ENCODE peak calls at places on chromosome 15, in seven cellular contexts. T, U, H, C, J, A and G are unnamed samples.

GRCh38 chr15:95679847-95680582 is 650.5 kb upstream of the NR2F2 start:
- DNase-seq in U (no peak), T (no peak), J (no peak), A (no peak), H (no peak), C (no peak), G (no peak)

GRCh38 chr15:72992733-72993321 is 59.4 kb upstream of the NEO1 start:
- DNase-seq in C (no peak), A (no peak), J (no peak), T (no peak), U (peak), H (no peak), G (no peak)

GRCh38 chr15:101510212-101511197 is 21.0 kb upstream of the PCSK6 start:
- DNase-seq in C (no peak), H (no peak), U (no peak), T (no peak), A (no peak), J (no peak), G (no peak)

GRCh38 chr15:92818658-92819311 is 81.3 kb upstream of the CHD2 start:
- DNase-seq in U (peak), A (no peak), J (peak), H (no peak), C (no peak), T (peak), G (no peak)

GRCh38 chr15:60612400-60613048 is 133.6 kb upstream of the ICE2 start:
- DNase-seq in U (no peak), A (no peak), H (no peak), C (no peak), T (no peak), J (no peak), G (no peak)

GRCh38 chr15:27864076-27864475 is 235.0 kb downstream of the OCA2 start:
- DNase-seq in T (no peak), J (no peak), C (no peak), H (no peak), A (no peak), U (no peak), G (no peak)

GRCh38 chr15:80906159-80906775 is 83.4 kb downstream of the MESD start:
- DNase-seq in A (no peak), C (no peak), H (no peak), U (no peak), T (no peak), J (no peak), G (no peak)

GRCh38 chr15:58731756-58732535 is 17.6 kb downstream of the ADAM10 start:
- DNase-seq in U (no peak), A (no peak), J (no peak), H (no peak), T (no peak), C (no peak), G (no peak)

GRCh38 chr15:25707656-25708365 is 155.3 kb downstream of the ATP10A start:
- DNase-seq in H (no peak), T (no peak), U (no peak), C (no peak), J (no peak), A (no peak), G (no peak)

GRCh38 chr15:98850991-98851776 is 156.4 kb downstream of the PGPEP1L start:
- DNase-seq in U (peak), T (peak), J (peak), A (no peak), H (peak), C (no peak), G (peak)

GRCh38 chr15:39181901-39182300 is 399.0 kb upstream of the THBS1 start:
- DNase-seq in T (no peak), U (no peak), A (no peak), C (no peak), H (no peak), J (no peak), G (no peak)

GRCh38 chr15:90872481-90873184 is 4.2 kb downstream of the FURIN start:
- DNase-seq in A (no peak), C (no peak), U (no peak), J (no peak), H (no peak), T (no peak), G (no peak)

GRCh38 chr15:39361497-39361896 is 219.4 kb upstream of the THBS1 start:
- DNase-seq in C (no peak), J (no peak), A (no peak), U (no peak), T (no peak), H (no peak), G (no peak)

GRCh38 chr15:97189152-97189551 is 771.4 kb upstream of the ARRDC4 start:
- DNase-seq in J (no peak), C (no peak), H (no peak), A (no peak), T (no peak), U (no peak), G (no peak)

GRCh38 chr15:90154861-90155626 is 46.1 kb upstream of the SEMA4B start:
- DNase-seq in C (no peak), J (peak), U (no peak), T (no peak), A (no peak), H (no peak), G (no peak)

DNA sequence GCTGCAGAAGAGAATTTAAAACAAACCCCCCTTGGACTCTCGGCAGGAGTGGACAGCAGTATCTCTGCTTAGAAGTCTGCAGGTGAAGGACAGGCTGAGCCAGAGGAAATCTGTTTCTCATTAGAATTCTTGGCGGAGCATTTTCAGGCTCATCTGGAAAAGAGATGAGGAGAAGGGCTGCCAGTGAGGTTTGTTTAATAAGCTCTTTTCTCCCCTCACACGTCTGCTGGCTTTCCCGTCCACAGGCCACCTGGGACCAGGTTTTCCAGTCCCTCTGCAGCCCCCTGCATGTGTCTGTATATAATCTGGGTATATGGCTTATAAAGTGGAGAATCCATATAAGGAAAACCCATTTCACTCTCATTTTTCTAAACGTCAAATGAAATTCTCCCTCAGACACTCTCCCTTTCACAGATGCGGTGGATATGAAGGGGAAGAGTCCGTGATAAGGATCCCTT is 155.4 kb upstream of the TPM1 start:
- DNase-seq in T (no peak), C (no peak), A (no peak), H (no peak), U (no peak), J (no peak), G (no peak)
- H3K27ac ChIP-seq in T (no peak), C (no peak), A (no peak), H (peak), U (peak), J (no peak), G (peak)

DNA sequence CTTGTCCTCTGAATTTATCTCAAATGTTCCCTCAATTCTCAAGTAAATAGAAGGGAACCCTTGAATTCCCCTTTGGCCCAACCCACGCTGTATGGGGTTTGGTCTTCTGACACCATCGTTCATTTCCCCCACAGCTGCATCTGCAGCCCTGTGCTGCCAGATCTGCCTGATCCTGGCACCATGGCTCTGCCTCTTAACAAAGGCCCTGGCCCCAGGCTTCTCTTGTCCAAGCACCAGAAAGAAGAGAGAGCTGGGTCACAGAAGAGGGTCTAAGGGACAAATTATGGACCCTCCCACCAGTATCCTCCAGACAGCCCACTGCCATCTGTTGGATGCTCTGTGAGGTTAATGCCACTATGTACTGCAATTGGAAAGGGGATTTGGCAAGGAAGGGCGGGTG is 1.8 kb downstream of the MAP1A start:
- DNase-seq in J (no peak), A (no peak), U (peak), H (no peak), C (no peak), T (no peak), G (no peak)
- H3K27ac ChIP-seq in J (no peak), A (no peak), U (peak), H (no peak), C (no peak), T (no peak), G (peak)

GRCh38 chr15:82571722-82572222 is 31.5 kb upstream of the RPS17 start:
- DNase-seq in C (no peak), H (peak), J (peak), T (no peak), A (no peak), U (peak), G (peak)
- H3K27ac ChIP-seq in C (no peak), H (no peak), J (no peak), T (no peak), A (no peak), U (peak), G (peak)

GRCh38 chr15:41944313-41944940 is 27.9 kb downstream of the EHD4 start:
- DNase-seq in U (no peak), T (no peak), J (no peak), H (peak), A (no peak), C (no peak), G (no peak)

GRCh38 chr15:41945221-41945620 is 27.1 kb downstream of the EHD4 start:
- DNase-seq in U (no peak), C (no peak), T (no peak), A (no peak), J (no peak), H (no peak), G (no peak)

GRCh38 chr15:41941644-41942415 is 30.5 kb downstream of the EHD4 start:
- DNase-seq in C (no peak), H (peak), A (no peak), J (no peak), T (no peak), U (no peak), G (no peak)

GRCh38 chr15:41942886-41943285 is 29.5 kb downstream of the EHD4 start:
- DNase-seq in J (no peak), C (no peak), T (no peak), H (no peak), A (no peak), U (no peak), G (no peak)

DNA sequence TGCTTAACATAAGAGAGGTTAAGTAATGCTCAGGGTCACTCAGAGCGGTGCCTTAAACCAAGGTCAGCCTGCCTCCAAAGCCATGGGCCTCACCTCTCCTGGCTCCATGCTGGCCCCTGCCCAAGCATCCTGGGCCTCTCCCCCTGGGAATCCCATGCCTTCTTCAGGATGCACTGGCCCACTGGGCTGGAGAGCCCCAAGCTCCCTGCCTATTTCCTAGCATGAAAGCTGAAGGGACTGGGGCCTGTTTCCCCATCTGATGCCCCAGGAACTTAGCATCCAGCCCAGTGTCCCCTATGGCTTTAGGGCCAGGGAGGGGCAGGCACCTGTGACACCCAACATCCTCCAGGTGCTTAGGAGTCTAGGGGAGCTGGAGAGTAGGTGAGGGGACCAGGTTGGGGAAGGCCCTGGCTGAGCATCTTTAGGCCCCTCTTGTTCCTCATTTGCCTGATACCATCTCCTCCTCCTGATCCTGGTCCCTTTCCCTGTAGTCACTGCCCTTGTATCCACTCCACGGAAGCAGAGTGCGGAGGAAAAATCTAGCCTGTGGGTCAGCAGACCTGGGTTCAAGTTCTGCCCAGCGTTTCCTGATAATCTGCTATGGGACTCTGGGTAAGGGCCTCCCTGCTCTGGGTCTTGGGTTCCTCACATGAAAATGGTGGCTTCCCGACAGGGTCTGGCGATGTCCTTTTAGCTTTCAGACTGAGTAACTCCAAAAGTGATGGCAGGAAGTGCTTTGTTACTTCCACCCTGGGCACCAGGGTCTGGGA is 28.6 kb downstream of the EHD4 start:
- DNase-seq in C (no peak), T (no peak), A (no peak), U (no peak), J (no peak), H (no peak), G (no peak)
- H3K27ac ChIP-seq in C (no peak), T (no peak), A (no peak), U (no peak), J (no peak), H (peak), G (no peak)

GRCh38 chr15:70698412-70698811 is 64.9 kb downstream of the UACA start:
- DNase-seq in H (no peak), T (no peak), J (no peak), A (no peak), C (no peak), U (no peak), G (no peak)
- H3K27ac ChIP-seq in H (no peak), T (no peak), J (peak), A (no peak), C (no peak), U (no peak), G (no peak)

GRCh38 chr15:65951007-65951406 is 81.7 kb downstream of the RAB11A start:
- DNase-seq in J (no peak), H (no peak), C (no peak), U (no peak), T (no peak), A (no peak), G (no peak)

GRCh38 chr15:65956307-65956706 is 87.0 kb downstream of the RAB11A start:
- DNase-seq in C (no peak), J (no peak), T (no peak), U (no peak), A (no peak), H (no peak), G (no peak)

GRCh38 chr15:65954289-65954741 is 85.0 kb downstream of the RAB11A start:
- DNase-seq in H (no peak), A (peak), U (no peak), C (no peak), T (no peak), J (no peak), G (no peak)

GRCh38 chr15:65952425-65953053 is 83.2 kb downstream of the RAB11A start:
- DNase-seq in H (peak), A (peak), T (no peak), C (no peak), J (no peak), U (no peak), G (no peak)

GRCh38 chr15:65953622-65954021 is 84.3 kb downstream of the RAB11A start:
- DNase-seq in A (no peak), C (no peak), U (no peak), J (no peak), T (no peak), H (no peak), G (no peak)
- H3K27ac ChIP-seq in A (no peak), C (no peak), U (no peak), J (no peak), T (no peak), H (no peak), G (no peak)